ENCODE peak calls at places on chromosomes 6 and 20, in seven cellular contexts. Y is COLO829; B is activated CD8-positive, alpha-beta memory T cell treated with anti-CD3 and anti-CD28 coated beads for 4 hours; R is NCI-H1417 treated with DMSO at 0.1 percent for 48 hours; K is NAMALWA; D is HEK293T; M is activated naive CD4-positive, alpha-beta T cell treated with anti-CD3 and anti-CD28 coated beads for 36 hours. N is an unnamed sample.
A peak's percentile ranks its signal among the peaks of the same experiment; 100 is the strongest.

GRCh38 chr6:25414168-25414567 is 135.0 kb downstream of the CARMIL1 start:
- DNase-seq in Y (no peak), B (no peak), R (no peak), K (no peak), D (no peak), M (no peak), N (no peak)

GRCh38 chr20:43751167-43752050 is 24.6 kb upstream of the GTSF1L start:
- DNase-seq in Y (no peak), B (no peak), R (no peak), K (peak; percentile 82), D (no peak), M (peak; percentile 85), N (no peak)

GRCh38 chr6:16184129-16184528 is 54.3 kb upstream of the GMPR start:
- DNase-seq in Y (peak; percentile 49), B (no peak), R (no peak), K (peak; percentile 76), D (no peak), M (peak; percentile 25), N (peak; percentile 73)

GRCh38 chr6:169956580-169956979 is 205.2 kb downstream of the ERMARD start:
- DNase-seq in Y (no peak), B (no peak), R (no peak), K (no peak), D (no peak), M (no peak), N (no peak)

GRCh38 chr20:11718474-11719094 is 199.1 kb upstream of the BTBD3 start:
- DNase-seq in Y (no peak), B (no peak), R (no peak), K (no peak), D (no peak), M (no peak), N (no peak)

GRCh38 chr6:154511735-154512097 is 1.2 kb upstream of the CNKSR3 start:
- DNase-seq in Y (no peak), B (no peak), R (no peak), K (no peak), D (no peak), M (no peak), N (no peak)

GRCh38 chr6:3013901-3014674 is 14.4 kb downstream of the NQO2 start:
- DNase-seq in Y (no peak), B (no peak), R (no peak), K (no peak), D (no peak), M (no peak), N (no peak)

GRCh38 chr20:35318502-35319157 is 26.4 kb upstream of the FAM83C start:
- DNase-seq in Y (no peak), B (no peak), R (no peak), K (no peak), D (no peak), M (peak; percentile 43), N (no peak)

GRCh38 chr6:9250852-9251251 is 815.5 kb upstream of the SLC35B3 start:
- DNase-seq in Y (no peak), B (no peak), R (no peak), K (peak; percentile 10), D (peak; percentile 37), M (no peak), N (peak; percentile 19)

GRCh38 chr6:168440520-168441433 is at the start of gene SMOC2:
- DNase-seq in Y (no peak), B (no peak), R (no peak), K (no peak), D (no peak), M (no peak), N (no peak)

GRCh38 chr6:163766936-163767335 is 352.4 kb downstream of the QKI start:
- DNase-seq in Y (no peak), B (no peak), R (no peak), K (no peak), D (no peak), M (no peak), N (no peak)

GRCh38 chr6:20426177-20427082 is 24.8 kb downstream of the E2F3 start:
- DNase-seq in Y (no peak), B (no peak), R (no peak), K (no peak), D (no peak), M (no peak), N (no peak)

GRCh38 chr20:50982372-50982771 is 23.8 kb downstream of the MOCS3 start:
- DNase-seq in Y (peak; percentile 88), B (no peak), R (no peak), K (no peak), D (no peak), M (no peak), N (no peak)

GRCh38 chr20:18466894-18467678 is at the start of the genes DZANK1 and POLR3F:
- DNase-seq in Y (peak; percentile 99), B (peak; percentile 82), R (peak; percentile 88), K (peak; percentile 95), D (peak; percentile 98), M (peak; percentile 94), N (peak; percentile 97)

GRCh38 chr20:26135325-26136110 is 438.9 kb upstream of the ZNF337 start:
- DNase-seq in Y (no peak), B (no peak), R (no peak), K (no peak), D (no peak), M (no peak), N (no peak)

GRCh38 chr20:48421547-48421946 is 406.3 kb downstream of the PREX1 start:
- DNase-seq in Y (no peak), B (no peak), R (no peak), K (no peak), D (no peak), M (no peak), N (no peak)

GRCh38 chr6:48101277-48101676 is 9.7 kb downstream of the PTCHD4 start:
- DNase-seq in Y (peak; percentile 59), B (no peak), R (no peak), K (no peak), D (no peak), M (no peak), N (no peak)

GRCh38 chr6:170203212-170203611 is 87.7 kb downstream of the DLL1 start:
- DNase-seq in Y (no peak), B (no peak), R (no peak), K (no peak), D (no peak), M (no peak), N (no peak)

GRCh38 chr6:51396583-51396982 is 577.9 kb downstream of the TFAP2B start:
- DNase-seq in Y (no peak), B (no peak), R (no peak), K (no peak), D (no peak), M (no peak), N (no peak)

GRCh38 chr20:47878601-47879004 is 93.3 kb upstream of the SULF2 start:
- DNase-seq in Y (no peak), B (no peak), R (no peak), K (no peak), D (no peak), M (no peak), N (no peak)

GRCh38 chr6:119922814-119923213 is 573.3 kb upstream of the MAN1A1 start:
- DNase-seq in Y (no peak), B (no peak), R (no peak), K (no peak), D (no peak), M (no peak), N (no peak)

GRCh38 chr6:82362868-82363267 is 749 bp upstream of the TPBG start:
- DNase-seq in Y (no peak), B (no peak), R (no peak), K (no peak), D (no peak), M (no peak), N (no peak)

GRCh38 chr20:10332656-10333421 is 101.2 kb downstream of the MKKS start:
- DNase-seq in Y (no peak), B (no peak), R (no peak), K (no peak), D (no peak), M (no peak), N (no peak)

GRCh38 chr6:143279385-143279784 is 171.1 kb downstream of the ADAT2 start:
- DNase-seq in Y (no peak), B (no peak), R (no peak), K (no peak), D (peak; percentile 51), M (peak; percentile 19), N (peak; percentile 21)

GRCh38 chr20:63553251-63553932 is 567 bp upstream of the FNDC11 start:
- DNase-seq in Y (peak; percentile 87), B (peak; percentile 59), R (peak; percentile 64), K (peak; percentile 91), D (peak; percentile 90), M (peak; percentile 93), N (peak; percentile 70)

GRCh38 chr6:71043902-71044301 is 87.0 kb upstream of the B3GAT2 start:
- DNase-seq in Y (peak; percentile 11), B (no peak), R (no peak), K (peak; percentile 29), D (peak; percentile 15), M (no peak), N (peak; percentile 46)

GRCh38 chr6:12811519-12811918 is 95.0 kb downstream of the PHACTR1 start:
- DNase-seq in Y (no peak), B (no peak), R (no peak), K (no peak), D (no peak), M (no peak), N (no peak)

GRCh38 chr6:113039013-113039412 is 691.9 kb downstream of the RFPL4B start:
- DNase-seq in Y (no peak), B (no peak), R (no peak), K (no peak), D (no peak), M (no peak), N (no peak)

GRCh38 chr20:37385659-37386504 is 39.9 kb downstream of the SRC start:
- DNase-seq in Y (no peak), B (no peak), R (no peak), K (no peak), D (no peak), M (no peak), N (no peak)

GRCh38 chr20:12829121-12829520 is 179.7 kb upstream of the SPTLC3 start:
- DNase-seq in Y (no peak), B (no peak), R (no peak), K (no peak), D (no peak), M (no peak), N (no peak)

GRCh38 chr20:63521602-63522001 is 1.0 kb downstream of the PPDPF start:
- DNase-seq in Y (no peak), B (no peak), R (no peak), K (no peak), D (no peak), M (no peak), N (no peak)

GRCh38 chr6:157148391-157149323 is 174.7 kb downstream of the TMEM242 start:
- DNase-seq in Y (peak; percentile 87), B (no peak), R (no peak), K (no peak), D (no peak), M (no peak), N (no peak)

GRCh38 chr20:25275813-25276532 is 28.1 kb downstream of the PYGB start:
- DNase-seq in Y (no peak), B (no peak), R (no peak), K (no peak), D (no peak), M (no peak), N (no peak)